ENCODE peak calls at places on chromosome 9, in nine cellular contexts. V is cardiac fibroblast; I is M059J; G is iris pigment epithelial cell; F is amniotic epithelial cell; W is kidney epithelial cell; B is NCI-H1930; J is activated T-helper 1 cell treated with anti-CD3 and anti-CD28 coated beads, Interleukin-2, amount 50 U/mL, for 16 hours; T is hepatocyte. K is an unnamed sample.
A peak's percentile ranks its signal among the peaks of the same experiment; 100 is the strongest.

GRCh38 chr9:116482740-116483139 is 204.4 kb upstream of the TRIM32 start:
- DNase-seq in V (no peak), I (peak; percentile 16), G (no peak), F (no peak), W (no peak), B (no peak), J (no peak), T (no peak), K (peak; percentile 63)

GRCh38 chr9:14326264-14326826 is 12.4 kb upstream of the NFIB start:
- DNase-seq in V (peak; percentile 79), I (peak; percentile 81), G (peak; percentile 76), F (peak; percentile 79), W (no peak), B (peak; percentile 97), J (no peak), T (no peak), K (no peak)

GRCh38 chr9:85569988-85570387 is 171.8 kb downstream of the AGTPBP1 start:
- DNase-seq in V (peak; percentile 84), I (peak; percentile 61), G (peak; percentile 29), F (peak; percentile 86), W (no peak), B (no peak), J (no peak), T (peak; percentile 4), K (no peak)

GRCh38 chr9:133518193-133518592 is 6.6 kb downstream of the MYMK start:
- DNase-seq in V (no peak), I (no peak), G (no peak), F (no peak), W (no peak), B (no peak), J (no peak), T (no peak), K (no peak)

GRCh38 chr9:117448066-117448465 is 33.2 kb upstream of the ASTN2 start:
- DNase-seq in V (no peak), I (peak; percentile 20), G (peak; percentile 1), F (no peak), W (no peak), B (no peak), J (no peak), T (no peak), K (peak; percentile 10)

GRCh38 chr9:75855509-75855908 is 35.0 kb upstream of the PCSK5 start:
- DNase-seq in V (peak; percentile 53), I (peak; percentile 8), G (peak; percentile 36), F (peak; percentile 12), W (no peak), B (no peak), J (no peak), T (peak; percentile 43), K (peak; percentile 30)

GRCh38 chr9:87122947-87123685 is 175.8 kb upstream of the GAS1 start:
- DNase-seq in V (peak; percentile 94), I (peak; percentile 89), G (peak; percentile 96), F (peak; percentile 97), W (no peak), B (no peak), J (no peak), T (peak; percentile 15), K (no peak)

GRCh38 chr9:113978954-113979712 is 99.0 kb downstream of the AMBP start:
- DNase-seq in V (peak; percentile 14), I (peak; percentile 35), G (peak; percentile 35), F (no peak), W (no peak), B (no peak), J (no peak), T (no peak), K (no peak)

GRCh38 chr9:95264954-95265615 is 52.4 kb downstream of the FANCC start:
- DNase-seq in V (peak; percentile 57), I (peak; percentile 62), G (peak; percentile 63), F (peak; percentile 58), W (no peak), B (no peak), J (no peak), T (peak; percentile 59), K (no peak)

GRCh38 chr9:618478-618877 is 223.0 kb upstream of the DMRT1 start:
- DNase-seq in V (peak; percentile 86), I (no peak), G (peak; percentile 50), F (peak; percentile 74), W (no peak), B (no peak), J (no peak), T (no peak), K (no peak)

GRCh38 chr9:74589576-74589975 is 92.4 kb downstream of the RORB start:
- DNase-seq in V (no peak), I (no peak), G (no peak), F (no peak), W (no peak), B (no peak), J (no peak), T (no peak), K (no peak)

GRCh38 chr9:31608881-31609280 is 775.6 kb upstream of the ACO1 start:
- DNase-seq in V (peak; percentile 25), I (no peak), G (peak; percentile 11), F (no peak), W (no peak), B (no peak), J (no peak), T (no peak), K (no peak)

GRCh38 chr9:72667181-72667580 is 145.8 kb downstream of the TMC1 start:
- DNase-seq in V (no peak), I (no peak), G (no peak), F (no peak), W (no peak), B (no peak), J (no peak), T (no peak), K (no peak)

GRCh38 chr9:82091610-82092009 is 103.0 kb downstream of the SPATA31D1 start:
- DNase-seq in V (no peak), I (peak; percentile 7), G (no peak), F (no peak), W (no peak), B (no peak), J (no peak), T (no peak), K (no peak)

GRCh38 chr9:105413486-105414068 is 34.3 kb upstream of the FSD1L start:
- DNase-seq in V (peak; percentile 45), I (peak; percentile 58), G (peak; percentile 39), F (peak; percentile 62), W (no peak), B (no peak), J (no peak), T (peak; percentile 45), K (peak; percentile 26)

GRCh38 chr9:132348676-132349075 is 6.1 kb downstream of the SETX start:
- DNase-seq in V (no peak), I (peak; percentile 13), G (no peak), F (no peak), W (peak; percentile 16), B (no peak), J (no peak), T (no peak), K (no peak)

GRCh38 chr9:124939944-124940343 is 939 bp downstream of the GOLGA1 start:
- DNase-seq in V (no peak), I (no peak), G (no peak), F (no peak), W (no peak), B (no peak), J (no peak), T (no peak), K (no peak)

GRCh38 chr9:36118201-36118600 is 18.3 kb upstream of the GLIPR2 start:
- DNase-seq in V (no peak), I (no peak), G (no peak), F (no peak), W (no peak), B (no peak), J (no peak), T (no peak), K (no peak)

GRCh38 chr9:21559402-21560280 is 77.5 kb upstream of the IFNE start:
- DNase-seq in V (peak; percentile 69), I (peak; percentile 81), G (peak; percentile 65), F (peak; percentile 57), W (no peak), B (peak; percentile 56), J (peak; percentile 32), T (peak; percentile 87), K (peak; percentile 92)

GRCh38 chr9:130234340-130235260 is 31.0 kb upstream of the HMCN2 start:
- DNase-seq in V (peak; percentile 52), I (peak; percentile 83), G (peak; percentile 63), F (no peak), W (no peak), B (no peak), J (no peak), T (no peak), K (peak; percentile 18)

GRCh38 chr9:69554945-69555344 is 117.2 kb downstream of the APBA1 start:
- DNase-seq in V (peak; percentile 87), I (peak; percentile 19), G (peak; percentile 89), F (peak; percentile 96), W (peak; percentile 56), B (no peak), J (no peak), T (peak; percentile 40), K (no peak)

GRCh38 chr9:94916956-94917355 is 190.5 kb downstream of the AOPEP start:
- DNase-seq in V (no peak), I (no peak), G (no peak), F (no peak), W (no peak), B (no peak), J (no peak), T (peak; percentile 35), K (no peak)

GRCh38 chr9:93589688-93590087 is 13.3 kb downstream of the PHF2 start:
- DNase-seq in V (no peak), I (no peak), G (peak; percentile 70), F (peak; percentile 50), W (peak; percentile 31), B (no peak), J (no peak), T (peak; percentile 37), K (peak; percentile 50)

GRCh38 chr9:89777544-89777943 is 172.7 kb downstream of the GADD45G start:
- DNase-seq in V (no peak), I (no peak), G (no peak), F (no peak), W (no peak), B (no peak), J (no peak), T (no peak), K (no peak)

GRCh38 chr9:105038057-105038456 is 110.1 kb upstream of the ABCA1 start:
- DNase-seq in V (no peak), I (no peak), G (no peak), F (no peak), W (no peak), B (no peak), J (no peak), T (no peak), K (no peak)

GRCh38 chr9:19104528-19105282 is 2.0 kb upstream of the HAUS6 start:
- DNase-seq in V (no peak), I (peak; percentile 30), G (no peak), F (no peak), W (no peak), B (no peak), J (no peak), T (no peak), K (no peak)

GRCh38 chr9:447230-448025 is 232.8 kb downstream of the DOCK8 start:
- DNase-seq in V (peak; percentile 43), I (peak; percentile 87), G (peak; percentile 77), F (peak; percentile 82), W (peak; percentile 88), B (no peak), J (peak; percentile 44), T (peak; percentile 74), K (no peak)

GRCh38 chr9:104986096-104986495 is 58.1 kb upstream of the ABCA1 start:
- DNase-seq in V (no peak), I (no peak), G (no peak), F (no peak), W (no peak), B (no peak), J (no peak), T (no peak), K (no peak)

GRCh38 chr9:20427359-20427758 is 194.9 kb downstream of the MLLT3 start:
- DNase-seq in V (no peak), I (no peak), G (no peak), F (no peak), W (no peak), B (no peak), J (no peak), T (no peak), K (no peak)

GRCh38 chr9:13369426-13369825 is 89.9 kb upstream of the MPDZ start:
- DNase-seq in V (no peak), I (no peak), G (no peak), F (no peak), W (no peak), B (peak; percentile 34), J (no peak), T (no peak), K (peak; percentile 5)

GRCh38 chr9:73030370-73031039 is 77.7 kb upstream of the ALDH1A1 start:
- DNase-seq in V (no peak), I (no peak), G (no peak), F (no peak), W (no peak), B (no peak), J (no peak), T (no peak), K (no peak)

K was measured in H7.